ENCODE peak calls at places on chromosomes 11 and 22, in six cellular contexts. One of them, this sample, is unnamed.

GRCh38 chr11:65639623-65640482 is 2.0 kb downstream of the SIPA1 start:
- DNase-seq in A549: no peak
- DNase-seq in neuronal stem cell: no peak
- DNase-seq in putamen: no peak
- DNase-seq in IMR-90: no peak
- DNase-seq in testis: no peak
- DNase-seq in this sample: no peak

GRCh38 chr11:122917311-122917710 is 34.8 kb downstream of the JHY start:
- DNase-seq in putamen: no peak
- DNase-seq in neuronal stem cell: no peak
- DNase-seq in testis: no peak
- DNase-seq in IMR-90: peak; percentile 32
- DNase-seq in A549: no peak
- DNase-seq in this sample: no peak

GRCh38 chr11:134228625-134229024 is 4.2 kb downstream of the VPS26B start:
- DNase-seq in neuronal stem cell: no peak
- DNase-seq in testis: no peak
- DNase-seq in IMR-90: no peak
- DNase-seq in putamen: no peak
- DNase-seq in A549: no peak
- DNase-seq in this sample: no peak

GRCh38 chr22:21693333-21693998 is 27.7 kb downstream of the PPIL2 start:
- DNase-seq in A549: no peak
- DNase-seq in neuronal stem cell: no peak
- DNase-seq in putamen: no peak
- DNase-seq in IMR-90: no peak
- DNase-seq in testis: no peak
- DNase-seq in this sample: no peak

GRCh38 chr11:78684377-78684776 is 109.7 kb upstream of the NARS2 start:
- DNase-seq in neuronal stem cell: no peak
- DNase-seq in putamen: no peak
- DNase-seq in A549: no peak
- DNase-seq in IMR-90: peak; percentile 11
- DNase-seq in testis: no peak
- DNase-seq in this sample: no peak

GRCh38 chr11:3115321-3115720 is 49.8 kb downstream of the OSBPL5 start:
- DNase-seq in neuronal stem cell: no peak
- DNase-seq in testis: no peak
- DNase-seq in IMR-90: no peak
- DNase-seq in A549: no peak
- DNase-seq in putamen: no peak
- DNase-seq in this sample: no peak

GRCh38 chr11:62401356-62401755 is 17.5 kb upstream of the SCGB1A1 start:
- DNase-seq in A549: no peak
- DNase-seq in IMR-90: no peak
- DNase-seq in putamen: no peak
- DNase-seq in testis: no peak
- DNase-seq in neuronal stem cell: no peak
- DNase-seq in this sample: no peak

GRCh38 chr22:37146507-37147180 is 3.1 kb downstream of the IL2RB start:
- DNase-seq in A549: no peak
- DNase-seq in neuronal stem cell: no peak
- DNase-seq in testis: no peak
- DNase-seq in IMR-90: no peak
- DNase-seq in putamen: no peak
- DNase-seq in this sample: no peak

GRCh38 chr22:24060375-24060788 is 49.3 kb downstream of the CABIN1 start:
- DNase-seq in IMR-90: peak; percentile 96
- DNase-seq in neuronal stem cell: no peak
- DNase-seq in A549: no peak
- DNase-seq in putamen: no peak
- DNase-seq in testis: peak; percentile 44
- DNase-seq in this sample: peak; percentile 96